ENCODE peak calls at places on chromosomes 6 and 20, in eight cellular contexts. L, W, P, I, K, T, U and Y are unnamed samples.

GRCh38 chr6:55276745-55277627 is 50.3 kb upstream of the GFRAL start:
- DNase-seq in P (peak), I (peak), U (peak), L (peak), W (peak), T (no peak), K (no peak), Y (peak)

GRCh38 chr6:63929111-63929510 is 293.5 kb downstream of the PHF3 start:
- DNase-seq in L (no peak), U (no peak), K (no peak), W (no peak), I (no peak), P (no peak), T (no peak), Y (no peak)

GRCh38 chr6:142482249-142482648 is 180.4 kb downstream of the ADGRG6 start:
- DNase-seq in P (no peak), U (peak), W (no peak), I (no peak), T (no peak), K (no peak), L (no peak), Y (no peak)

GRCh38 chr20:53497246-53497645 is 96.4 kb downstream of the ZNF217 start:
- DNase-seq in K (no peak), I (no peak), P (no peak), W (no peak), T (no peak), L (no peak), U (no peak), Y (no peak)

GRCh38 chr6:127129281-127129680 is 10.8 kb downstream of the RSPO3 start:
- DNase-seq in P (no peak), U (no peak), K (no peak), T (no peak), I (no peak), L (no peak), W (no peak), Y (no peak)

GRCh38 chr6:3325210-3325609 is 66.5 kb downstream of the PSMG4 start:
- DNase-seq in T (no peak), I (peak), P (peak), U (peak), W (no peak), L (no peak), K (no peak), Y (peak)

GRCh38 chr20:47922280-47922675 is 137.0 kb upstream of the SULF2 start:
- DNase-seq in I (peak), W (no peak), L (no peak), T (no peak), P (no peak), K (no peak), U (peak), Y (peak)

GRCh38 chr20:9075264-9076095 is 6.6 kb downstream of the PLCB4 start:
- DNase-seq in W (no peak), I (no peak), L (no peak), P (no peak), U (no peak), K (no peak), T (no peak), Y (no peak)

GRCh38 chr6:106973841-106974336 is 640 bp downstream of the CD24 start:
- DNase-seq in T (no peak), W (no peak), K (no peak), U (no peak), L (peak), P (no peak), I (no peak), Y (no peak)

GRCh38 chr6:72418495-72418894 is 203.4 kb upstream of the KCNQ5 start:
- DNase-seq in W (no peak), P (peak), L (no peak), U (peak), K (peak), I (peak), T (no peak), Y (peak)

GRCh38 chr6:143027058-143027457 is 33.6 kb upstream of the AIG1 start:
- DNase-seq in I (no peak), U (peak), T (no peak), L (peak), P (no peak), W (no peak), K (peak), Y (peak)

GRCh38 chr20:62409935-62410741 is 3.1 kb upstream of the CABLES2 start:
- DNase-seq in L (peak), W (no peak), P (peak), U (peak), K (no peak), T (no peak), I (no peak), Y (no peak)

GRCh38 chr6:106666290-106667021 is 37.1 kb downstream of the QRSL1 start:
- DNase-seq in U (no peak), K (no peak), T (no peak), L (no peak), I (no peak), W (no peak), P (no peak), Y (no peak)